ENCODE peak calls at places on chromosomes 5 and 9, in eight cellular contexts. H is stimulated activated naive CD4-positive, alpha-beta T cell; N is ELF-1; W is NCI-H2029; E is aorta; O is ELR; P is EL; B is D341Med. D is an unnamed sample.

GRCh38 chr5:82812575-82812974 is 264.6 kb downstream of the TMEM167A start:
- DNase-seq in H (no peak), N (no peak), W (no peak), E (no peak), O (no peak), P (no peak), B (no peak), D (no peak)

GRCh38 chr5:10735569-10736255 is 25.3 kb downstream of the DAP start:
- DNase-seq in H (no peak), N (no peak), W (no peak), E (no peak), O (no peak), P (no peak), B (no peak), D (no peak)

GRCh38 chr5:150345716-150346115 is 11.8 kb upstream of the TCOF1 start:
- DNase-seq in H (no peak), N (no peak), W (no peak), E (no peak), O (no peak), P (no peak), B (no peak), D (no peak)

GRCh38 chr5:81506900-81507588 is 113.1 kb upstream of the ACOT12 start:
- DNase-seq in H (peak; percentile 54), N (peak; percentile 66), W (peak; percentile 83), E (no peak), O (peak; percentile 84), P (peak; percentile 82), B (peak; percentile 63), D (peak; percentile 34)

GRCh38 chr9:130663258-130664171 is 879 bp upstream of the PRDM12 start:
- DNase-seq in H (no peak), N (peak; percentile 47), W (no peak), E (no peak), O (no peak), P (no peak), B (peak; percentile 75), D (peak; percentile 11)

GRCh38 chr5:139746691-139747582 is 48.7 kb upstream of the PSD2 start:
- DNase-seq in H (peak; percentile 39), N (peak; percentile 40), W (no peak), E (peak; percentile 87), O (peak; percentile 35), P (peak; percentile 57), B (peak; percentile 77), D (no peak)

GRCh38 chr9:20559236-20559896 is 62.9 kb downstream of the MLLT3 start:
- DNase-seq in H (no peak), N (no peak), W (no peak), E (no peak), O (peak; percentile 35), P (no peak), B (no peak), D (no peak)

GRCh38 chr9:110337727-110338522 is at the start of gene TXNDC8:
- DNase-seq in H (no peak), N (no peak), W (no peak), E (no peak), O (no peak), P (peak; percentile 49), B (no peak), D (no peak)

GRCh38 chr5:181151146-181151545 is 3.8 kb downstream of the OR2V2 start:
- DNase-seq in H (no peak), N (peak; percentile 17), W (no peak), E (no peak), O (peak; percentile 37), P (no peak), B (peak; percentile 55), D (no peak)

GRCh38 chr9:36839131-36839885 is 194.8 kb downstream of the PAX5 start:
- DNase-seq in H (no peak), N (no peak), W (no peak), E (peak; percentile 53), O (no peak), P (no peak), B (no peak), D (no peak)

GRCh38 chr5:475704-476101 is 32.7 kb downstream of the EXOC3 start:
- DNase-seq in H (no peak), N (no peak), W (no peak), E (peak; percentile 68), O (no peak), P (no peak), B (no peak), D (no peak)

GRCh38 chr9:89608646-89609335 is 4.0 kb downstream of the GADD45G start:
- DNase-seq in H (no peak), N (no peak), W (peak; percentile 24), E (no peak), O (no peak), P (no peak), B (no peak), D (peak; percentile 47)

GRCh38 chr9:134886413-134886913 is 5.9 kb downstream of the FCN2 start:
- DNase-seq in H (no peak), N (no peak), W (no peak), E (no peak), O (no peak), P (no peak), B (no peak), D (no peak)

GRCh38 chr9:2817987-2818386 is 25.9 kb downstream of the PUM3 start:
- DNase-seq in H (no peak), N (no peak), W (no peak), E (no peak), O (no peak), P (peak; percentile 65), B (no peak), D (no peak)

D was measured in DMS153.